ENCODE peak calls at places on chromosomes 12 and 14, in four cellular contexts. S is H4; N is activated T-helper 1 cell treated with Interleukin-2 at 50 U/mL for 16 hours; Y is naive thymus-derived CD8-positive, alpha-beta T cell. R is an unnamed sample.

GRCh38 chr12:47904647-47905312 is at the start of gene VDR:
- DNase-seq in S (peak; percentile 77), N (peak; percentile 51), Y (peak; percentile 60), R (peak; percentile 91)

GRCh38 chr12:5511644-5512584 is 80.0 kb downstream of the NTF3 start:
- DNase-seq in S (no peak), N (no peak), Y (no peak), R (no peak)

GRCh38 chr12:71152838-71153237 is 5.0 kb downstream of the TSPAN8 start:
- DNase-seq in S (no peak), N (no peak), Y (no peak), R (peak; percentile 51)

GRCh38 chr14:37637341-37637740 is 41.9 kb downstream of the TTC6 start:
- DNase-seq in S (no peak), N (no peak), Y (no peak), R (no peak)

GRCh38 chr14:103552011-103552797 is 10.3 kb downstream of the BAG5 start:
- DNase-seq in S (no peak), N (no peak), Y (no peak), R (peak; percentile 42)

GRCh38 chr14:100532916-100533630 is 54.1 kb downstream of the BEGAIN start:
- DNase-seq in S (no peak), N (no peak), Y (no peak), R (no peak)

GRCh38 chr12:41254546-41254945 is 66.4 kb downstream of the PDZRN4 start:
- DNase-seq in S (no peak), N (no peak), Y (no peak), R (no peak)

GRCh38 chr12:570949-571794 is 92.1 kb downstream of the NINJ2 start:
- DNase-seq in S (peak; percentile 99), N (no peak), Y (no peak), R (peak; percentile 86)

GRCh38 chr12:29552324-29552927 is 54.9 kb upstream of the OVCH1 start:
- DNase-seq in S (peak; percentile 69), N (peak; percentile 29), Y (peak; percentile 47), R (peak; percentile 71)

GRCh38 chr12:120358412-120359158 is 10.4 kb downstream of the MSI1 start:
- DNase-seq in S (no peak), N (no peak), Y (no peak), R (no peak)

GRCh38 chr14:34119107-34119858 is 168.4 kb upstream of the EGLN3 start:
- DNase-seq in S (no peak), N (no peak), Y (no peak), R (no peak)

GRCh38 chr14:54672181-54672580 is 105.3 kb downstream of the SAMD4A start:
- DNase-seq in S (no peak), N (no peak), Y (no peak), R (no peak)

GRCh38 chr12:49263400-49263763 is 1.5 kb upstream of the TUBA1C start:
- DNase-seq in S (no peak), N (no peak), Y (no peak), R (no peak)

GRCh38 chr14:53391156-53391555 is 238.0 kb upstream of the DDHD1 start:
- DNase-seq in S (peak; percentile 21), N (no peak), Y (no peak), R (peak; percentile 44)

GRCh38 chr12:10252201-10252600 is 39.5 kb downstream of the GABARAPL1 start:
- DNase-seq in S (no peak), N (no peak), Y (no peak), R (no peak)

GRCh38 chr12:56229082-56229481 is 769 bp upstream of the SLC39A5 start:
- DNase-seq in S (no peak), N (no peak), Y (no peak), R (no peak)

GRCh38 chr14:104940526-104941150 is 16.0 kb downstream of the PLD4 start:
- DNase-seq in S (no peak), N (no peak), Y (no peak), R (no peak)

GRCh38 chr12:20643822-20644221 is 51.3 kb upstream of the SLCO1C1 start:
- DNase-seq in S (no peak), N (no peak), Y (no peak), R (no peak)

GRCh38 chr12:10184261-10184843 is 5.5 kb downstream of the TMEM52B start:
- DNase-seq in S (peak; percentile 21), N (no peak), Y (no peak), R (no peak)

GRCh38 chr12:93621986-93622385 is 49.5 kb downstream of the SOCS2 start:
- DNase-seq in S (no peak), N (no peak), Y (no peak), R (no peak)

GRCh38 chr12:100166232-100166631 is 23.6 kb upstream of the BLTP3B start:
- DNase-seq in S (no peak), N (no peak), Y (no peak), R (no peak)

GRCh38 chr12:22283006-22283506 is 51.5 kb downstream of the ST8SIA1 start:
- DNase-seq in S (peak; percentile 30), N (no peak), Y (no peak), R (no peak)

GRCh38 chr12:80142640-80143039 is 43.3 kb downstream of the OTOGL start:
- DNase-seq in S (no peak), N (no peak), Y (no peak), R (no peak)

GRCh38 chr14:21069388-21070082 is 569 bp upstream of the ARHGEF40 start:
- DNase-seq in S (no peak), N (no peak), Y (peak; percentile 24), R (peak; percentile 16)

GRCh38 chr14:20748439-20748838 is 2.8 kb downstream of the EDDM3A start:
- DNase-seq in S (no peak), N (no peak), Y (no peak), R (no peak)

GRCh38 chr12:43285248-43285647 is 266.8 kb downstream of the ADAMTS20 start:
- DNase-seq in S (peak; percentile 18), N (no peak), Y (no peak), R (no peak)

GRCh38 chr12:116736962-116737773 is 701 bp downstream of the SPRING1 start:
- DNase-seq in S (no peak), N (no peak), Y (no peak), R (no peak)

GRCh38 chr14:104639481-104639880 is 34.9 kb upstream of the TMEM179 start:
- DNase-seq in S (no peak), N (no peak), Y (no peak), R (no peak)

GRCh38 chr14:30559638-30560071 is 697 bp downstream of the G2E3 start:
- DNase-seq in S (peak; percentile 10), N (no peak), Y (peak; percentile 31), R (peak; percentile 21)

GRCh38 chr12:78185109-78185508 is 354.4 kb downstream of the NAV3 start:
- DNase-seq in S (no peak), N (no peak), Y (no peak), R (no peak)

GRCh38 chr12:6914246-6914947 is at the start of gene ENO2:
- DNase-seq in S (peak; percentile 58), N (peak; percentile 81), Y (peak; percentile 83), R (peak; percentile 78)

GRCh38 chr12:76374395-76375020 is 26.3 kb upstream of the BBS10 start:
- DNase-seq in S (no peak), N (no peak), Y (no peak), R (no peak)

GRCh38 chr14:36582874-36583241 is 444 bp upstream of the NKX2-8 start:
- DNase-seq in S (no peak), N (no peak), Y (no peak), R (no peak)

GRCh38 chr12:110330544-110330943 is 49.5 kb downstream of the ATP2A2 start:
- DNase-seq in S (no peak), N (no peak), Y (no peak), R (no peak)

GRCh38 chr12:27999970-28000369 is 27.4 kb upstream of the PTHLH start:
- DNase-seq in S (no peak), N (no peak), Y (no peak), R (no peak)

GRCh38 chr12:51621155-51621922 is 30.3 kb downstream of the SCN8A start:
- DNase-seq in S (no peak), N (no peak), Y (no peak), R (peak; percentile 10)